ENCODE peak calls at places on chromosomes 12 and 14, in seven cellular contexts. Z, K, U, D, O, I and J are unnamed samples.

GRCh38 chr12:21656931-21657335 is 709 bp downstream of the LDHB start:
- DNase-seq in K (no peak), Z (peak; percentile 63), I (peak; percentile 53), D (no peak), O (no peak), U (peak; percentile 50), J (peak; percentile 63)

GRCh38 chr14:101591121-101591520 is 29.8 kb downstream of the DIO3 start:
- DNase-seq in Z (no peak), D (peak; percentile 49), O (no peak), U (no peak), K (no peak), I (peak; percentile 2), J (no peak)

GRCh38 chr14:33676135-33676566 is 274.7 kb downstream of the EGLN3 start:
- DNase-seq in K (peak; percentile 54), D (no peak), Z (peak; percentile 24), O (no peak), U (no peak), I (peak; percentile 67), J (peak; percentile 81)

GRCh38 chr12:83866477-83866876 is 1046.1 kb downstream of the SLC6A15 start:
- DNase-seq in I (no peak), O (no peak), D (no peak), U (no peak), K (no peak), Z (no peak), J (no peak)

GRCh38 chr12:103470664-103471063 is 25.1 kb downstream of the C12orf42 start:
- DNase-seq in D (no peak), Z (no peak), I (no peak), U (no peak), O (no peak), K (no peak), J (no peak)

GRCh38 chr12:122100568-122100967 is 22.0 kb downstream of the MLXIP start:
- DNase-seq in K (no peak), Z (no peak), U (no peak), O (no peak), D (no peak), I (no peak), J (no peak)

GRCh38 chr12:76101739-76102385 is 17.4 kb upstream of the NAP1L1 start:
- DNase-seq in Z (no peak), K (no peak), U (no peak), D (no peak), I (no peak), O (no peak), J (no peak)

GRCh38 chr14:77303417-77304156 is 17.1 kb downstream of the POMT2 start:
- DNase-seq in O (peak; percentile 94), I (peak; percentile 84), U (peak; percentile 97), K (no peak), Z (peak; percentile 97), D (no peak), J (peak; percentile 97)

GRCh38 chr12:130141901-130142683 is 20.2 kb upstream of the FZD10 start:
- DNase-seq in D (no peak), U (no peak), I (no peak), O (no peak), K (no peak), Z (no peak), J (no peak)

GRCh38 chr12:132174703-132175490 is 30.6 kb downstream of the NOC4L start:
- DNase-seq in O (no peak), D (no peak), U (no peak), I (no peak), K (peak; percentile 32), Z (no peak), J (no peak)

GRCh38 chr14:55158412-55158811 is 29.4 kb downstream of the LGALS3 start:
- DNase-seq in D (no peak), O (no peak), Z (no peak), I (no peak), U (no peak), K (no peak), J (no peak)

GRCh38 chr14:23114120-23114458 is 5.0 kb downstream of the CEBPE start:
- DNase-seq in I (no peak), Z (no peak), O (no peak), D (no peak), K (no peak), U (no peak), J (no peak)

GRCh38 chr12:75951399-75952228 is 80.0 kb downstream of the PHLDA1 start:
- DNase-seq in O (no peak), D (no peak), Z (peak; percentile 48), I (no peak), U (no peak), K (no peak), J (no peak)

GRCh38 chr12:93219947-93220346 is 157.8 kb upstream of the NUDT4 start:
- DNase-seq in U (no peak), O (no peak), D (no peak), K (no peak), I (no peak), Z (no peak), J (no peak)

GRCh38 chr12:12511895-12512674 is 50.6 kb downstream of the DUSP16 start:
- DNase-seq in Z (no peak), K (no peak), O (no peak), D (no peak), I (no peak), U (no peak), J (no peak)

GRCh38 chr12:28218875-28219274 is 28.6 kb downstream of the CCDC91 start:
- DNase-seq in Z (no peak), O (no peak), I (no peak), D (no peak), U (no peak), K (no peak), J (no peak)

GRCh38 chr14:98382662-98383061 is 889.3 kb downstream of the BCL11B start:
- DNase-seq in I (no peak), K (no peak), Z (no peak), U (no peak), D (no peak), O (no peak), J (no peak)

GRCh38 chr14:22865424-22866215 is 5.9 kb upstream of the LRP10 start:
- DNase-seq in K (no peak), Z (peak; percentile 34), U (no peak), D (no peak), I (no peak), O (no peak), J (no peak)

GRCh38 chr12:87280893-87281292 is 748.3 kb downstream of the C12orf50 start:
- DNase-seq in D (no peak), U (no peak), O (no peak), Z (no peak), K (no peak), I (no peak), J (no peak)
- H3K4me3 ChIP-seq in D (no peak overlapping the region), U (no peak overlapping the region), O (no peak overlapping the region), Z (no peak overlapping the region), K (no peak overlapping the region), I (no peak overlapping the region), J (no peak overlapping the region)

DNA sequence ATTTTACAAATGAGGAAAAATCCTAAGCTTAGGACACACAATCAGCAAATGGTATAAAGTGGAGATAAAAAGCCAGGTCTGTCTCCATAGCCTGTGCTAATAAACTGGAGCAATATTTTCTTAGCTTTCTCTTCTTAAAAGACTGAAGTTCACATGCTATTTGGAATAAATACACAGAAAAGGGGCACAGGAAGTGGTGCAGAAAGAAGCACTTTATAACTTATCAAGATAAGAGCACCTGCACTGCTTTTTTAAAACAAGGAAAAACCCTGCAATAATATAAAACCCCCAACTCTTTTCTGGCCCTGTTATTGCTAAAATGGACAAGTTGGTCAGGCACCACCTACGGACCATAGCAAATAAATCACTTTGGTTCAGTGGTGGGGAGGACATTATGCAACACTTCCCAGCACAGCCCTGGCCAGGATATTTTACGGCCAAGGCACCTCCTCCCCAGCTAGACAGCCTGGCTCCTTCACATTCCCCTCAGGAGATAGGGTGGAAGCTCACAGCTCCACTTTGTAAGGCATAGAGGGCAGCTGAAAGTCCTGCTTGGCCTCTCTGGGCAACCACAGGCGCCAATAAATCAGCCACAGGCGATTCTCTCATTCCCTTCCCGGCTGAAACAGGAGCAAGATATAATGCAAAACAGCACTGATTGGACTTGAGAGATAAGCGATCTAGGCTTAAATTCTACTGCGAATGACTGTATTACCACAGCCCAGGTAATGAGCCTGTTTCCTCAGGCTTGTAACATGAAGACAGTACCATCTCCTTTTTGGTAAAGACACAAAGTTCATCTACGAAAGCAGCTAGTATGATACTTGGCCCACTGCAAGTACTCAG is 2.1 kb downstream of the ZBTB25 start:
- DNase-seq in Z (peak; percentile 97), K (peak; percentile 34), D (no peak), I (peak; percentile 87), O (no peak), U (peak; percentile 38), J (peak; percentile 79)
- TF ChIP-seq CTCF in Z (no peak), K (no peak), D (no peak), I (peak; percentile 22), O (no peak), U (no peak), J (peak; percentile 31)

DNA sequence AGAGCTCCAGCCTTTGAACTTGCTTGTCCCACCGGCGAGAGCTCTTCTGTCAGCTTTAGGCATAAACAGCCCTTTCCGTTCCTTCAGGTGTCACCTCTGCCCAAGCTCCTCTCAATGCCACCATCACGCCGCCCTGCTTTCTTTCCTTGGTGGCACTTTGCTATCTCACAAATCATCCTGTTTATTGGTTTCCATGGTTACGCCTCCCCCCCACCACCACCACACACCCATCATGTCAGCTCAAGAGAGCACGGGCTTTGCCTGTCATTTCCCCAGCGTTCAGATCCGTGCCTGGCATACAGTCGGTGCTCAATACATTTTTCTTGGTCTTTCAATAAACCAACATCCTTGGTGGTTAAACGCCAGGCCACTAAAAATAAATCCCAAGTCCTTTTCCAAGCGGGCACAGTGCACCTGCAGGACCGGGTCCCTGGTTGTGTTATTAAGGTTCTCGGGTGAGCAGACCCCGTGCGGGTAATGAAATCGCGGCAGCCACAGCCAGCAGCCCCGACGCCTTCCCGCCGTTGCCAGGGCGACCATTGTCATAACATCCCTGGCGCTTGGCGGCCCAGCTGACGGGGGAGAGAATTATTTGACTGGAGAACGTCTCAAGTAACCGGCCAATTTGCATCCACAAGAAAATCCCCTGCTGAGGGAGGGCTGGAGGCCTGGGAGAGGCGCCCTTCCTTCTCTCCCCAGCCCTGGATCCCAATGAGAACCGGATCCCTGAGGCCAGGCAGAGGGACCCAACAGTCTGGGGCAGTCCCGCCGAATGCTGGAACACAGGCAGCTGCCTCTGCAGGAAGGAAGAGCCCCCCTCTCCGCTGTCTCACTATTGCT is 92.9 kb downstream of the KSR2 start:
- DNase-seq in K (no peak), O (no peak), U (peak; percentile 3), D (no peak), Z (peak; percentile 5), I (peak; percentile 26), J (peak; percentile 9)
- H3K4me3 ChIP-seq in K (no peak overlapping the region), O (no peak overlapping the region), U (no peak overlapping the region), D (no peak overlapping the region), Z (no peak overlapping the region), I (no peak overlapping the region), J (no peak overlapping the region)

DNA sequence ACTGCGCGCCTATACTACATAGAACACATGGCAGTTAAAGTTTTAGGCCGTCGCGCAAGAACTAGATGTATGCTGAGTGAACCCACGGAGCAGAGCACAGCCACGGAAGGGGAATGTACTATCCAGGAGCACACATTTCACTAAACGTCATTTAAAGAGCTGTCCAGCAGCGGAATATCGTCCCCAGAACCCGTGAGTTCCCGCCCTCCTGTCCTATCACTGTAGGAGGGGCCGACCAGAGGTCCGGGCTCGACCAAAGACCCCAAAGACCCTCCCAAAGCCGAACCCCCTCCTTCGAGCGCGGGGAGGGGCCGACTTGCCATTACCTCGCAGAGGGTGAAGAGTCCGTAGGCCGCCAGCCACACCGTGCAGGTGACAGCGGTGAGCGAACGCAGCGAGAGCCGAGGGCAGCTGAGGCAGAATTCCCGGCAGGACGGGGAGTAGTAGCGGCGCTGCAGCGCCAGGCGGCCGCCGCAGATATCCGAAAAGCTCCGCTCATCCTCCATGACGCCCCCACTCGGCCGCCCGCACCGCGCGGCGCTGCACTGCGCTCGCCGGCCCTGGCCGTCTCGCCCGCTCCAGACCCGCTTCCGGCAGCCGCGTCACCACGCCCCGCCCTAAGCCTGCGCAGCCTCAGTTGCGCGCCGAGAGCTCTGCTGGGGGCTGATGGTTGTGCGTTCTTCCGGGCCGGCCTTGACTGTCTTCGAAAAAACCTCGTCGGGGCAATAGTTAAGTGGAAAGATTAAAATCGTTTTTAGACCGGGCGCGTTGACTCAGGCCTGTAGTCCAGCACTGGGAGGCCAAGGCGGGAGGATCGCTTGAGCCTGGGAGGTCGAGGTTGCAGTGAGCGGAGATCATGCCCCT is at the start of gene PIGH:
- DNase-seq in O (peak; percentile 17), D (peak; percentile 96), Z (peak; percentile 86), K (peak; percentile 96), I (peak; percentile 90), U (peak; percentile 80), J (peak; percentile 89)
- TF ChIP-seq CTCF in O (peak; percentile 57), D (peak; percentile 34), Z (peak; percentile 56), K (peak; percentile 59), I (peak; percentile 50), U (peak; percentile 68), J (peak; percentile 52)